ENCODE peak calls at places on chromosomes 12 and 14, in eight cellular contexts. X is Panc1, O is left lung, L is thoracic aorta, S is esophagus squamous epithelium, K is A673, G is psoas muscle, U is left ventricle myocardium inferior. M is an unnamed sample.

GRCh38 chr14:24339284-24340151 is at the start of gene RIPK3:
- DNase-seq in X (no peak), G (peak), L (no peak), S (no peak), U (peak), K (no peak), O (peak), M (no peak)

GRCh38 chr14:80080601-80081000 is 130.7 kb downstream of the DIO2 start:
- DNase-seq in K (no peak), X (no peak), S (no peak), L (no peak), O (no peak), U (no peak), G (no peak), M (no peak)

GRCh38 chr14:82313889-82314288 is 780.2 kb upstream of the SEL1L start:
- DNase-seq in U (no peak), X (no peak), L (no peak), K (no peak), S (no peak), G (no peak), O (no peak), M (no peak)

GRCh38 chr12:28065374-28065773 is 92.8 kb upstream of the PTHLH start:
- DNase-seq in S (no peak), L (no peak), U (no peak), K (no peak), O (no peak), X (no peak), G (no peak), M (no peak)

GRCh38 chr12:56082967-56083366 is 3.0 kb downstream of the ERBB3 start:
- DNase-seq in G (no peak), S (no peak), K (no peak), X (no peak), O (no peak), L (no peak), U (no peak), M (no peak)

GRCh38 chr12:19230299-19230866 is 100.8 kb downstream of the PLEKHA5 start:
- DNase-seq in L (no peak), G (no peak), K (no peak), S (no peak), U (no peak), X (no peak), O (no peak), M (no peak)

GRCh38 chr12:2813573-2814185 is 1.2 kb downstream of the ITFG2 start:
- DNase-seq in U (no peak), S (no peak), K (peak), X (no peak), L (no peak), G (no peak), O (peak), M (no peak)

GRCh38 chr14:69427596-69427995 is 29.1 kb downstream of the SLC39A9 start:
- DNase-seq in L (no peak), U (no peak), O (no peak), X (no peak), S (no peak), G (no peak), K (no peak), M (no peak)

GRCh38 chr12:72330291-72330690 is 58.1 kb downstream of the TRHDE start:
- DNase-seq in X (no peak), L (no peak), S (no peak), U (no peak), K (no peak), O (no peak), G (peak), M (no peak)

GRCh38 chr14:32609388-32609787 is 280.3 kb downstream of the AKAP6 start:
- DNase-seq in L (no peak), U (no peak), S (no peak), G (no peak), K (no peak), O (no peak), X (no peak), M (no peak)

GRCh38 chr12:28708918-28709371 is 440.1 kb upstream of the FAR2 start:
- DNase-seq in S (no peak), X (no peak), K (no peak), O (no peak), L (no peak), G (no peak), U (no peak), M (peak)

GRCh38 chr12:65532162-65532561 is 253.7 kb downstream of the MSRB3 start:
- DNase-seq in L (no peak), S (no peak), K (no peak), X (no peak), O (no peak), U (no peak), G (no peak), M (no peak)

GRCh38 chr14:98138666-98139065 is 1133.3 kb downstream of the BCL11B start:
- DNase-seq in K (peak), U (no peak), G (no peak), O (no peak), X (no peak), S (no peak), L (no peak), M (no peak)

GRCh38 chr14:74418031-74418430 is 8.0 kb downstream of the SYNDIG1L start:
- DNase-seq in S (no peak), K (no peak), L (no peak), O (no peak), U (no peak), G (no peak), X (no peak), M (no peak)

GRCh38 chr14:74425525-74426201 is 347 bp downstream of the SYNDIG1L start:
- DNase-seq in X (no peak), U (peak), K (peak), S (no peak), G (peak), L (no peak), O (no peak), M (no peak)

GRCh38 chr14:74419086-74419485 is 6.9 kb downstream of the SYNDIG1L start:
- DNase-seq in K (no peak), X (no peak), L (no peak), O (no peak), S (no peak), G (no peak), U (no peak), M (no peak)

GRCh38 chr14:74424606-74425005 is 1.4 kb downstream of the SYNDIG1L start:
- DNase-seq in S (no peak), L (no peak), U (no peak), G (no peak), O (no peak), X (no peak), K (no peak), M (no peak)

GRCh38 chr14:74421997-74422396 is 4.0 kb downstream of the SYNDIG1L start:
- DNase-seq in X (no peak), S (no peak), O (no peak), K (no peak), L (no peak), G (no peak), U (no peak), M (no peak)
- H3K27ac ChIP-seq in X (no peak), S (no peak), O (no peak), K (no peak), L (no peak), G (no peak), U (no peak), M (no peak)

GRCh38 chr12:54197037-54197909 is 8.5 kb upstream of the SMUG1 start:
- DNase-seq in G (peak), K (peak), X (no peak), U (no peak), O (no peak), S (no peak), L (no peak), M (no peak)

GRCh38 chr12:54204316-54204715 is 15.5 kb upstream of the SMUG1 start:
- DNase-seq in S (no peak), X (no peak), U (no peak), L (no peak), G (no peak), O (no peak), K (no peak), M (no peak)

GRCh38 chr12:54199034-54199433 is 10.2 kb upstream of the SMUG1 start:
- DNase-seq in G (no peak), U (no peak), K (no peak), L (no peak), S (no peak), X (no peak), O (no peak), M (no peak)

GRCh38 chr12:54201001-54201794 is 12.4 kb upstream of the SMUG1 start:
- DNase-seq in S (no peak), X (no peak), O (peak), K (peak), G (peak), L (no peak), U (peak), M (peak)

GRCh38 chr12:54200412-54200811 is 11.6 kb upstream of the SMUG1 start:
- DNase-seq in K (no peak), G (no peak), X (no peak), O (no peak), U (no peak), S (no peak), L (no peak), M (no peak)
- H3K4me3 ChIP-seq in K (no peak), G (no peak), X (no peak), O (no peak), U (no peak), S (no peak), L (no peak), M (no peak)

GRCh38 chr14:92121670-92122350 is at the start of the genes CPSF2 and NDUFB1:
- DNase-seq in S (peak), G (peak), L (peak), X (peak), O (peak), K (peak), U (peak), M (no peak)
- TF ChIP-seq CTCF in S (no peak), G (no peak), L (peak), X (no peak), O (peak), K (no peak), U (peak), M (no peak)

DNA sequence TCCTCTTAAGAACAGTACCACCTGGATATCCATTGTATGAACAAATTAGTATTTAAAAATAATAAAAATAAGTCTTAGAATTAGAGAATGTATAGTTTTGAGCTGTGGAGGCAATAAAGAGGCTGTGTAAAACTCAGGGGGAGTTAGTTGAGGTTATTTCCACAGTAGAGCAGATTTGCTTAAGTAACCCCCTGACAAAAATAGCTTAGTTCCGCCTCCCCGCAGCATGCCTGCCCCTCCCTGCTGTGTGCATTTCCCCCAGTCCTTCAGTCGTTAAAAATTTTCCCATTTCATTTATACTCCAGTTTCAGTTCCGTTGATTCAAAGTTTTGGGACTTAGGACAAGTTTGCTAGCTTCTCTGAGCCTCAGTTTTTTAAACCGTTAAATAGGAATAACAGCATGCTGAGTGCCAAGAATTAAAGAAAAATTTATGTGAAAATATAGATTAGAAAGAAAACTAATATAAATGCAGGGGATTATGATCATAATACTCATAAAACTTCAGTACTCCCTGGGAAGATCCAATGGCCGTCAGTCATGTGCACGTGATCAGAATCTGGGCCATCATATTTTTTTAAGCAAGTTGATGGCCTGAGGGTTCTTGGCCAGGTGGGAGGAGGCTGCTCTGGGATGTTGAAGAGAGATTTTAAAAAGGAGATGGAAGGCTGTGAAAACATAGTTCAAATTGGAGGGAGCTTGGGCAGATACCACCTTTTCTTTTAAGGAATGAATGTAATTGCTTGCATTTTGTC is 14.5 kb upstream of the SLC38A2 start:
- DNase-seq in K (peak), L (no peak), O (peak), X (no peak), S (no peak), U (peak), G (no peak), M (no peak)
- H3K27ac ChIP-seq in K (peak), L (peak), O (peak), X (peak), S (peak), U (peak), G (peak), M (peak)

GRCh38 chr12:49089831-49090773 is 4.5 kb downstream of the DHH start:
- DNase-seq in S (no peak), G (peak), X (no peak), K (peak), U (peak), L (no peak), O (no peak), M (no peak)
- H3K4me3 ChIP-seq in S (peak), G (peak), X (peak), K (peak), U (peak), L (peak), O (peak), M (peak)

GRCh38 chr12:41507286-41507685 is 319.2 kb downstream of the PDZRN4 start:
- DNase-seq in K (no peak), S (no peak), L (no peak), X (no peak), U (no peak), O (no peak), G (no peak), M (no peak)
- TF ChIP-seq CTCF in K (no peak), S (no peak), L (no peak), X (no peak), U (no peak), O (no peak), G (no peak), M (no peak)

GRCh38 chr12:106954462-106955376 is 988 bp upstream of the TMEM263 start:
- DNase-seq in X (no peak), O (peak), L (peak), U (peak), G (peak), K (no peak), S (no peak), M (no peak)
- H3K27ac ChIP-seq in X (peak), O (peak), L (peak), U (peak), G (peak), K (peak), S (peak), M (peak)

M was measured in AG04450.